ENCODE peak calls at places on chromosomes 7 and 10, in seven cellular contexts. X is PC-9; T is cardiac muscle cell; D is CD8-positive, alpha-beta T cell; L is AG04449; C is astrocyte of the spinal cord; V is thoracic aorta. I is an unnamed sample.

GRCh38 chr7:95921543-95921942 is 149.2 kb downstream of the DYNC1I1 start:
- DNase-seq in X (no peak), T (no peak), D (no peak), L (no peak), C (no peak), V (no peak), I (no peak)

GRCh38 chr7:45564886-45565455 is 9.2 kb upstream of the ADCY1 start:
- DNase-seq in X (no peak), T (no peak), D (no peak), L (no peak), C (no peak), V (no peak), I (no peak)

GRCh38 chr7:124202546-124202945 is 169.7 kb upstream of the TMEM229A start:
- DNase-seq in X (no peak), T (no peak), D (no peak), L (no peak), C (no peak), V (no peak), I (no peak)

GRCh38 chr10:126511917-126512487 is 123.7 kb upstream of the ADAM12 start:
- DNase-seq in X (no peak), T (no peak), D (no peak), L (no peak), C (no peak), V (no peak), I (no peak)

GRCh38 chr7:147941316-147941715 is 649.2 kb upstream of the C7orf33 start:
- DNase-seq in X (no peak), T (no peak), D (no peak), L (no peak), C (no peak), V (no peak), I (no peak)

GRCh38 chr10:69994262-69994661 is 58.4 kb upstream of the MACROH2A2 start:
- DNase-seq in X (no peak), T (no peak), D (no peak), L (no peak), C (peak), V (no peak), I (peak)

GRCh38 chr7:55019329-55019690 is 493 bp downstream of the EGFR start:
- DNase-seq in X (peak), T (peak), D (no peak), L (no peak), C (peak), V (no peak), I (no peak)

GRCh38 chr7:121530251-121531174 is 134.4 kb upstream of the FAM3C start:
- DNase-seq in X (peak), T (no peak), D (peak), L (peak), C (peak), V (no peak), I (peak)

GRCh38 chr7:12715372-12716133 is 28.1 kb downstream of the ARL4A start:
- DNase-seq in X (peak), T (peak), D (peak), L (peak), C (peak), V (peak), I (no peak)

GRCh38 chr10:60872451-60872850 is 71.5 kb downstream of the RHOBTB1 start:
- DNase-seq in X (no peak), T (no peak), D (no peak), L (no peak), C (no peak), V (no peak), I (no peak)

GRCh38 chr10:99952799-99953198 is 56.9 kb downstream of the DNMBP start:
- DNase-seq in X (no peak), T (no peak), D (no peak), L (no peak), C (no peak), V (no peak), I (no peak)

GRCh38 chr10:88791924-88792323 is 10.6 kb upstream of the LIPM start:
- DNase-seq in X (no peak), T (peak), D (no peak), L (no peak), C (no peak), V (no peak), I (peak)

GRCh38 chr10:1774796-1775195 is 37.5 kb upstream of the ADARB2 start:
- DNase-seq in X (no peak), T (no peak), D (no peak), L (no peak), C (no peak), V (no peak), I (no peak)

GRCh38 chr10:99784025-99784730 is 1.7 kb downstream of the ABCC2 start:
- DNase-seq in X (peak), T (no peak), D (no peak), L (peak), C (peak), V (no peak), I (no peak)

GRCh38 chr10:126939706-126940105 is 34.5 kb downstream of the DOCK1 start:
- DNase-seq in X (no peak), T (no peak), D (no peak), L (no peak), C (no peak), V (no peak), I (no peak)

GRCh38 chr10:30459283-30459682 is 25.3 kb downstream of the MAP3K8 start:
- DNase-seq in X (no peak), T (no peak), D (no peak), L (no peak), C (peak), V (no peak), I (no peak)

GRCh38 chr7:47556511-47557180 is 25.3 kb downstream of the TNS3 start:
- DNase-seq in X (no peak), T (no peak), D (no peak), L (no peak), C (no peak), V (no peak), I (no peak)

GRCh38 chr7:113742377-113742776 is 176.4 kb downstream of the PPP1R3A start:
- DNase-seq in X (no peak), T (no peak), D (no peak), L (no peak), C (no peak), V (no peak), I (no peak)

GRCh38 chr10:108360187-108360586 is 1195.7 kb upstream of the SORCS1 start:
- DNase-seq in X (no peak), T (no peak), D (no peak), L (no peak), C (peak), V (no peak), I (peak)

GRCh38 chr7:138864667-138865066 is 66.7 kb upstream of the ATP6V0A4 start:
- DNase-seq in X (peak), T (no peak), D (no peak), L (peak), C (peak), V (no peak), I (no peak)

DNA sequence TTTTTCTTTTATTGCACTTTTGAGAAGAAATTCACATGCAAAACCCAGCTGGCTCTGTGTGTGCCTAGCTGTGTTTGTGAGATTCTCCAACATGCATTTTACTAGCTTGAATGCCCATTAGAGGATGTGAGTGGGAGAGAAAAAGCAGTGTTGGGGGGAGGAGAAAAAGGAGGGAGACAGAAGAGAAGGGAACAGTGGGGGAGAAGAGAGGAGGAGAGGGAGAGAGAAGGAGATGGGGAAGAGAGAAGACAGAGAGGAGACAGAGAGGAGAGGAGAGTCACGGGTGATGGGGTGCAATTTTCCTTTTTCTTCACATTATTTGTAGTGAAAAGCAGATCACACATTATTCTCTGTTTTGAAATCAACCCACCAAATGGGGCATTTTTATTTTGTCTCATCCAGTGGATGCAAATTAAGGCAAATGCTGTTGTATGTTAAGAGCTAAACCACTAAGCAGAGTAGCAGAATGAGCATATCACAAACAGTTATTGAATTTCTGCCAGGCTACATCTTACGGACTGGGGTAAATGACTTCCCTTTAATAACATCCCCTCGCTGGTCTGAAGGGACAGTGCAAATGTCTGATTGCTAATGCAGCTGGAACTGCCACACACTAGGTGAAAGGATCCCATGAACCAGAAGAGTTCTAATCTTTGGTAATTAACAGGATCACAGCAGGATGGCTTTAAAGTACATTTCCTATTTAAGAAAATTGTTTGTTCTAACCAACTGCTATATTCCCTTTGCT is 870 bp downstream of the LRRN3 start:
- DNase-seq in X (no peak), T (no peak), D (no peak), L (no peak), C (no peak), V (no peak), I (no peak)
- H3K4me3 ChIP-seq in X (no peak), T (peak), D (peak), L (peak), C (peak), V (peak), I (no peak)

DNA sequence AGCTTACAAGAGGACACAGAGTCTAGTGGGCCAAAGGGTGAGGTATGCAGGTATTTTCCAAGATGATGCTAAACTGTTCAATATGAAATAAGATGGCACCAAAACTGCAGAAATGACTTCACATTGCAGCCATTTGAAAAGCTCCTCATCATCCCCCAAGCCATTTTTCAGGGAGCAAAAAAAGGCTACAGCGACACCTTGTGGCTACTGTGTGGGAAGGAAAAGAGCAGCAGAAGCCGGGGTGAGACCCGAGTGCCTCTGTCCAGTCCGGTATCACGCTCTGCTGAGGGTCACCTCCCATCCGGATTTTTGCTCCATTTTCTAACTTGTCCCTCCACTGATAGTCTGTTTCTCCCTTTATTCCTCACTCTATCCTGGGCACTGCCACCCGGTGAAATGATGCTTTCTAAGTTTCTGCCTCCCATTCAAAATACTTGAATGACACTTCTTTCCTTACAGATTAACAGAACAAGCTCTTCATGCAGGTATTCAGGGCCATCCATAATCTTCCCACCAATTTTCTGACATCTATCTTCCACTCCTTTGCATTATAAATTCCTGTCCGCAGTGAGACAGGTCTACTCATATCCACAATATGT is 220.2 kb downstream of the DGKI start:
- DNase-seq in X (peak), T (peak), D (peak), L (no peak), C (peak), V (no peak), I (peak)
- TF ChIP-seq CTCF in X (peak), T (peak), D (no peak), L (peak), C (peak), V (peak), I (peak)

GRCh38 chr7:128135275-128136214 is 104.3 kb upstream of the LRRC4 start:
- DNase-seq in X (peak), T (peak), D (peak), L (no peak), C (peak), V (no peak), I (peak)

GRCh38 chr7:128139406-128139805 is 101.7 kb upstream of the LEP start:
- DNase-seq in X (no peak), T (no peak), D (no peak), L (no peak), C (no peak), V (no peak), I (no peak)

GRCh38 chr7:128137096-128137655 is 103.9 kb upstream of the LEP start:
- DNase-seq in X (no peak), T (no peak), D (no peak), L (no peak), C (peak), V (no peak), I (no peak)

GRCh38 chr7:128132426-128133069 is 101.3 kb upstream of the LRRC4 start:
- DNase-seq in X (no peak), T (no peak), D (no peak), L (no peak), C (no peak), V (no peak), I (no peak)

GRCh38 chr7:128136215-128136597 is 104.9 kb upstream of the LEP start:
- DNase-seq in X (no peak), T (peak), D (no peak), L (no peak), C (peak), V (no peak), I (no peak)
- H3K4me3 ChIP-seq in X (peak), T (peak), D (peak), L (peak), C (peak), V (peak), I (peak)

DNA sequence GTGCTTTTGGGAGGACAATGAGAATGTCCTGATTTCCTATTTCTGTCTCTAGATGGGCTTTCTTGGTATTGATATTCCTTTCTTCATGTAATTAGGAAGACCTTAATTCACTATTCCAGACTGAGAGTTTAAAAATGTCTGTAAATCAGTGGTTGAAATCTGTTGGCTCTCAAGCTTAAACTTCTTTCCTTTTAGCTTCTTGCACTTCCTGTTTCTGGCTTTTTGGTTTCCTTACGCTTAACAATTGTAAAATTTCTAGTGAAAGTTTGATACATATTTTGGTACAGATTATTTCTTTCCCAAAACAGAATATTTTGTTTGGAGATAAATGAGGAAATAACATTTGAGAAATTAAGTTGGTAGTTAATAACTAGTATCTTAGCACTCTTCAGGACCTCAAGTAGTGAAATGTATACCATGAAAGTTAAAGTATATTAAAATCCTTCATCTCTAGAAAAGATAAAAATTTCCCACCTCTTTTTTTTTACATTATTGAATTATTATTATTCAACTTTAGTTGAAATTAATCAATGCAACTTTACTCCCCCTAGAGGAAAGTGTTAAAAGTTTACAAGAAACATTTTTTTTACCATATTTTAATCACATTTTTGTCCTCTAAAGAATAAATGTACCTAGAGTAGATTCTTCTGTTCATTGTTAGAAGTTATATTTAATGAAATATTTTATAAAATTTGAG is 137.2 kb downstream of the PHTF2 start:
- DNase-seq in X (no peak), T (no peak), D (no peak), L (no peak), C (no peak), V (no peak), I (no peak)
- TF ChIP-seq CTCF in X (peak), T (peak), D (no peak), L (no peak), C (no peak), V (peak), I (peak)

GRCh38 chr7:156703209-156703608 is 62.6 kb downstream of the RNF32 start:
- DNase-seq in X (no peak), T (no peak), D (no peak), L (no peak), C (no peak), V (no peak), I (no peak)
- H3K4me3 ChIP-seq in X (no peak), T (no peak), D (no peak), L (no peak), C (no peak), V (no peak), I (no peak)

GRCh38 chr10:9334270-9334669 is 1279.8 kb downstream of the GATA3 start:
- DNase-seq in X (no peak), T (no peak), D (no peak), L (no peak), C (no peak), V (no peak), I (no peak)

DNA sequence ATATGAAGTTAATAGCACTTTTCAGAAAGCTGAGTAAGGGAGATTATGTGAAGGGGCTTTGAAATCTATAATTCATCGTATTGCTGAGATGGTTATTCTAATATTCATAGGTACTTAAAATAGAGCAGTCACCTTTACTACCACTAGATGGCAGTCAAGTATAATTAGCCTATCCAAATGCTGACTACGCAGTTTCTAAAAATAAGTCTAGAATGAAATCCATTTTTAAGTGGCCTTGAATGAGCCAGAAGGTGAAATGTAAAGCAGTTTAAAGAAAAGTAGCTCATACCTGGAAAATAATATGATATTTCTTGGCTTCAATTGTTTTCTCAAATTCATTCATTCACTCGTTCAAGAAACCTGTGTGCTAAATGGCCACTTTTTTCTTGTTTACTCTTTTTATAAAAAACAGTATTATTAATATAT is 1277.1 kb downstream of the GATA3 start:
- DNase-seq in X (no peak), T (peak), D (no peak), L (peak), C (peak), V (no peak), I (peak)
- TF ChIP-seq CTCF in X (peak), T (peak), D (peak), L (peak), C (peak), V (peak), I (peak)

GRCh38 chr10:127998517-127999144 is 91.7 kb downstream of the PTPRE start:
- DNase-seq in X (no peak), T (no peak), D (no peak), L (no peak), C (no peak), V (no peak), I (no peak)

GRCh38 chr10:127999801-128000200 is 92.9 kb downstream of the PTPRE start:
- DNase-seq in X (no peak), T (no peak), D (no peak), L (no peak), C (no peak), V (no peak), I (no peak)

GRCh38 chr10:128000660-128001059 is 93.8 kb downstream of the PTPRE start:
- DNase-seq in X (peak), T (no peak), D (no peak), L (no peak), C (peak), V (no peak), I (no peak)

GRCh38 chr10:127997937-127998336 is 91.0 kb downstream of the PTPRE start:
- DNase-seq in X (no peak), T (no peak), D (no peak), L (no peak), C (no peak), V (no peak), I (no peak)

GRCh38 chr10:127999291-127999690 is 92.4 kb downstream of the PTPRE start:
- DNase-seq in X (no peak), T (no peak), D (no peak), L (no peak), C (no peak), V (no peak), I (no peak)
- H3K4me3 ChIP-seq in X (no peak), T (no peak), D (no peak), L (no peak), C (no peak), V (no peak), I (no peak)